ENCODE peak calls at places on chromosomes 6 and 20, in five cellular contexts. T is mesenchymal stem cell, W is neuronal stem cell, K is H1, O is IMR-90. Y is an unnamed sample.

GRCh38 chr6:75334266-75335040 is 49.9 kb upstream of the TMEM30A start:
- DNase-seq in T (peak), W (peak), K (peak), O (peak), Y (peak)

GRCh38 chr20:41436679-41437078 is 70.1 kb upstream of the EMILIN3 start:
- DNase-seq in T (peak), W (no peak), K (no peak), O (peak), Y (no peak)

GRCh38 chr20:17628101-17628841 is 53.8 kb downstream of the RRBP1 start:
- DNase-seq in T (no peak), W (no peak), K (no peak), O (no peak), Y (no peak)

GRCh38 chr6:137819740-137820139 is 47.3 kb upstream of the TNFAIP3 start:
- DNase-seq in T (peak), W (no peak), K (no peak), O (no peak), Y (no peak)

GRCh38 chr6:168002812-168003211 is 5.3 kb downstream of the KIF25 start:
- DNase-seq in T (no peak), W (no peak), K (no peak), O (no peak), Y (no peak)

GRCh38 chr20:59137532-59137931 is 26.1 kb upstream of the ZNF831 start:
- DNase-seq in T (no peak), W (no peak), K (no peak), O (no peak), Y (no peak)

GRCh38 chr6:116087437-116088027 is 13.1 kb upstream of the NT5DC1 start:
- DNase-seq in T (peak), W (no peak), K (no peak), O (peak), Y (no peak)

GRCh38 chr6:40413231-40413755 is 173.9 kb downstream of the LRFN2 start:
- DNase-seq in T (peak), W (no peak), K (no peak), O (no peak), Y (no peak)

DNA sequence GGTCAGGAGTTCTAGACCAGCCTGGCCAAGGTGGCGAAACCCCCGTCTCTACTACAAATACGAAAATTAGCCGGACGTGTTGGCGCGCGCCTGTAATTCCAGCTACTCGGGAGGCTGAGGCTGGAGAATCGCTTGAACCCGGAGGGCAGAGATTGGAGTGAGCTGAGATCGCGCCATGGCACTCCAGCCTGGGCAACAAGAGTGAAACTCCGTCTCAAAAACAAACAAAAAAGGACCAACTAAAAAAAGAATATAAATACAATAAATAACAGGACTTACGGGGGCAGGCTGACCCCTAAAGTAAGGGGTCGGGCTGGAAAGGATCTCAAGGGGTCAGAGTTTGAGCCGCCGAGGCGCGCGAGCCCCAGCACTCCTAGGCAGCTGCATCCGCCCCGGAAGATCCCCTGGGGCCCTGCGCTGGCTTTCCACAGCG is 509 bp upstream of the TPD52L2 start:
- DNase-seq in T (no peak), W (no peak), K (no peak), O (no peak), Y (no peak)
- H4K8ac ChIP-seq in T (peak), W (no peak), K (peak), O (no peak), Y (no peak)

GRCh38 chr20:48825551-48825885 is 2.3 kb downstream of the PREX1 start:
- DNase-seq in T (no peak), W (no peak), K (no peak), O (no peak), Y (no peak)
- H3K4ac ChIP-seq in T (no peak), W (no peak), K (no peak), O (no peak), Y (no peak)

GRCh38 chr20:23770384-23770783 is 19.6 kb upstream of the CST1 start:
- DNase-seq in T (no peak), W (no peak), K (no peak), O (no peak), Y (no peak)
- H2AFZ ChIP-seq in T (no peak), W (no peak), K (no peak), O (no peak), Y (no peak)

DNA sequence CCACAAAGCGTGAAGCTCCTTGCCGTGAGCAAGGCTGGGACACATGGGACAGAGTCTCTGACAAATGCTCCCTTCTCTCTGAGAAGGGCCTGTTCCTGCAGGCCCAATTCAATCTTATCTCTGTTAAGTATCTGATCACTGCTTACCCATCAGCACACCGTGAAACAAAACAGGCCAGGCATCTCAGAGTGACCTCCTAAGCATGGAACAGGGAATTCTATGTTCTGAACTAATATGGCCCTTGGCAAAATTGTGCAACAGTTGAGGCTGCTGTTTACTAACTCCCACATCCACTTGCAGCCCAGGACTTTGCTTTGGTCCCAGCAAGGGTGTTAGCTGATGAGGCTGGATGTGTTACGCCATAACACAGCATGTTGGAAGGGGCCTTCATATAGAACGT is 79.2 kb downstream of the GCLC start:
- DNase-seq in T (peak), W (no peak), K (no peak), O (peak), Y (no peak)
- H4K8ac ChIP-seq in T (no peak), W (no peak), K (no peak), O (no peak), Y (no peak)

DNA sequence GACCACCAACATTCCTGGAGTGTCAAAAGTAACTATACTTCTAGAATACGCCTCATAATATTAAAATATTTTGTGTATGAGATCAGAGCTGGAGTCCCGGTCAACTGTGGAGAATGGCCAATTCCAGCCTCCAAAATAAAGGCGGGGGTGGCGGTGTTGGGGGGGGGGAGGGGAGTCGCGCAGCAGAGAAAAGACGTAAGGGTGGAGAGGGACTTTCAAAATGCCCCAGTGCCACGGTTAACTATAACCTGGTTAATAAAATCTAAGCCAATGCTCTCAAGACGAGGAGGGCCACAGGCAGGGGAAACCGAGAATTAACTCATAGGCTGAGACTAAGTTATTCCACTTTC is 1.3 kb downstream of the NUP153 start:
- DNase-seq in T (peak), W (no peak), K (no peak), O (peak), Y (no peak)
- H3K4ac ChIP-seq in T (no peak), W (no peak), K (no peak), O (peak), Y (no peak)

GRCh38 chr6:21634582-21634981 is 41.0 kb downstream of the SOX4 start:
- DNase-seq in T (peak), W (no peak), K (no peak), O (peak), Y (no peak)

GRCh38 chr6:21636876-21637275 is 43.3 kb downstream of the SOX4 start:
- DNase-seq in T (no peak), W (no peak), K (no peak), O (peak), Y (no peak)

GRCh38 chr6:21633511-21634109 is 40.1 kb downstream of the SOX4 start:
- DNase-seq in T (no peak), W (no peak), K (no peak), O (no peak), Y (no peak)

DNA sequence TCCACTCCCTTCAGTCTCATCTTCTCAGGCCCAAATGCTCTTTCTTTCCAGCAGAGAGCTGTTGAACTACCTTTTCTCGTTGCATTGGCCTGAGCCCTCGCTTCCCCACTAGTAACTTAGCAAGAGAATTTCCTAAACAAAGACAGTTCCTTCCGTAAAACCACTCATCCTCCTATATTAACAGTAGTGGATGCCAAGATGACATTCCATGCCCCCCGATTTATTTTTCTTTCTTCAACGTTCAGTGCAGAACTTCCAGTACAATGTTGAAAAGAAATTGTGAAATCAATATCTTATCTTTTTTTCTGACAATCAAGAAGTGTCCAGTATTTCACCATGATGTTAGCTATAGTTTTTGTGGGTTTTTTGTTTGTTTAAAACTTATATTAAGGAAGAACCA is 45.8 kb downstream of the SOX4 start:
- DNase-seq in T (no peak), W (no peak), K (no peak), O (no peak), Y (no peak)
- H2AFZ ChIP-seq in T (no peak), W (no peak), K (no peak), O (peak), Y (no peak)

DNA sequence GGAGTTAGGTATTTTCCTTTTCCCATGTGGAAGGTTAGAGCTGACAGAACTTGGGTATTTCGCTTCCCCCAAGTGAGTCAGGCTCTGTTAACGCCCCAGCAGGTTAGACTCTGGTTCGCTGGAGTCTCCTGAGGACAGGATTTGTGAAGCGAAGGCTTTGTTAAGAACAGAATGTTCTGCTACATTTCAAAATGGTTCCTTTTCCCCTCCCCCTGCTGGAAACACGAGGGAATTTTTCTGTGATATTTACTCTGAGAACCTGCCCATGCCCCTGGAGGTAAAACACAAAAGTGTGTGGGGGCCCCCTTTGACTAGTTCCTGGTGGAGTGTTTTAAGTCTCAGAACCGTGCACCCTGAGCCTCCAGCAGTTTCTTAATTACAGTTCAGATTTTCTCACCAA is 731.4 kb upstream of the CITED2 start:
- DNase-seq in T (peak), W (no peak), K (peak), O (no peak), Y (peak)
- H4K8ac ChIP-seq in T (peak), W (no peak), K (no peak), O (peak), Y (no peak)

GRCh38 chr20:62056975-62057374 is 8.7 kb downstream of the TAF4 start:
- DNase-seq in T (no peak), W (no peak), K (no peak), O (no peak), Y (no peak)
- H3K4ac ChIP-seq in T (no peak), W (no peak), K (no peak), O (no peak), Y (no peak)

DNA sequence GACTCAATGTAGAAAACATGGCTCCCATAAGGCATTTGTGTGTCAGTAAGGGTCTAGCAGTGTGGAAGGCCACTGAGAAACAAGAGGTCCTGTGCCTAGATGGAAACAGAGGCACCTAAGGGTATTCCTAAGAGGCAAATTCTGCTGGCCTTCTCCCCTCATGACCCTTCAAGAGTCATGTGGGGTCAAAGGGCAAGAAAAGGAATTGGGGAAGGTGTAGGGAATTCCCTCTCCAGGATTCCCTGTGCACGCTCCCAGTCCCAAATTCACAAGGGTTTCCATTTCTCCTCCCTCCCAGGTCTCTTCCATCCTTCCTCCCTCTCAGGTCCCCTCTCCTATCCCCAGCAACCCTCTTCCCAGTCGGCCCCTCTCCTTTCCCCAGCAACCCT is 568 bp downstream of the AGPAT1 start:
- DNase-seq in T (no peak), W (no peak), K (no peak), O (no peak), Y (no peak)
- H2AFZ ChIP-seq in T (no peak), W (peak), K (no peak), O (peak), Y (no peak)

GRCh38 chr6:4775591-4776492 is at the start of gene CDYL:
- DNase-seq in T (peak), W (peak), K (peak), O (peak), Y (peak)
- H4K8ac ChIP-seq in T (peak), W (no peak), K (peak), O (peak), Y (no peak)

Y was measured in H9.